ENCODE peak calls at places on chromosomes 5 and 9, in four cellular contexts. E, B, R and V are unnamed samples.

GRCh38 chr5:485113-485942 is 38.9 kb downstream of the SLC9A3 start:
- DNase-seq in B (no peak), R (no peak), E (no peak), V (no peak)

GRCh38 chr5:168165977-168166376 is 125.5 kb upstream of the WWC1 start:
- DNase-seq in E (no peak), B (no peak), R (no peak), V (no peak)

GRCh38 chr5:76684012-76684731 is 31.8 kb upstream of the F2R start:
- DNase-seq in E (no peak), B (no peak), R (no peak), V (no peak)

GRCh38 chr5:34022131-34022705 is 14.4 kb upstream of the AMACR start:
- DNase-seq in E (no peak), R (no peak), B (peak; percentile 71), V (peak; percentile 23)

GRCh38 chr5:134873494-134873893 is 677 bp upstream of the TXNDC15 start:
- DNase-seq in B (no peak), E (no peak), R (no peak), V (no peak)

GRCh38 chr5:119273391-119273839 is 82.4 kb upstream of the TNFAIP8 start:
- DNase-seq in B (no peak), R (no peak), E (no peak), V (no peak)

GRCh38 chr9:78188594-78188993 is 47.3 kb upstream of the CEP78 start:
- DNase-seq in B (no peak), R (no peak), E (no peak), V (no peak)

GRCh38 chr5:37696190-37697021 is 143.4 kb downstream of the GDNF start:
- DNase-seq in E (peak; percentile 55), B (peak; percentile 74), R (no peak), V (no peak)

GRCh38 chr9:111900934-111901612 is 4.5 kb downstream of the UGCG start:
- DNase-seq in B (no peak), E (no peak), R (no peak), V (no peak)

GRCh38 chr5:122908108-122908507 is 62.7 kb downstream of the SNX24 start:
- DNase-seq in R (no peak), B (no peak), E (no peak), V (no peak)
- TF ChIP-seq CTCF in R (no peak), B (no peak), E (no peak), V (no peak)

DNA sequence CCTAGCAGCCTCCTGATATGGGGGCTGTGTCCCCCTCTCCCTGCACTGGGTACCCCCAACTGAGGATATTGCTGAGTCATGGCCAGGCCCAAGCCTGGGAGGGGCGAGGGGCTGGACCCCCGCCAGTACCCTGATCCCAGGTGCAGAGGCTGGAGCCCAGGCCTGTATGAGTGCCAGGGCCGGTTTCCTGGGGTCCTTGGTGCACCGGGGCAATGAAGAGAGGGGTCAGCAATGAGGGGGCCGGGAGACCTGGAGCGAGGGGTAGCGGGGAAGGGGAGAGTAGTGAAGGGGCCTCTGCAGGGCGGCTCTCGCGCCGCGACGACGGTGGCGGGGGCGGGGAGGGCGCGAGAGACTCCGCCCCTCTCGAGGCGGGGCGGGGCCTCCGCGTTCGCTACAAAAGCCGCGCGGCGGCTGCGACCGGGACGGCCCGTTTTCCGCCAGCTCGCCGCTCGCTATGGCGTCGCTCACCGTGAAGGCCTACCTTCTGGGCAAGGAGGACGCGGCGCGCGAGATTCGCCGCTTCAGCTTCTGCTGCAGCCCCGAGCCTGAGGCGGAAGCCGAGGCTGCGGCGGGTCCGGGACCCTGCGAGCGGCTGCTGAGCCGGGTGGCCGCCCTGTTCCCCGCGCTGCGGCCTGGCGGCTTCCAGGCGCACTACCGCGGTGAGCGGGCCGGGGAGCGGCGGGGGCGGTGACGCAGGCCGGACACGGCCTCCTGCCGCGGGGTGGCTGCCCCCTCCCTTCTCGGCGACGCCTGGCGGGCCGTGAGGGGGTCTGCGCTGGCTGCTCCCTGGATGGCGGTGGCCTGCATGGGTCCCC is at the start of gene SQSTM1:
- DNase-seq in B (peak; percentile 82), R (peak; percentile 68), E (peak; percentile 28), V (peak; percentile 90)
- TF ChIP-seq CTCF in B (peak; percentile 4), R (no peak), E (no peak), V (no peak)

GRCh38 chr5:162886717-162887116 is 550.7 kb upstream of the CCNG1 start:
- DNase-seq in R (no peak), B (no peak), E (no peak), V (no peak)
- TF ChIP-seq CTCF in R (no peak), B (no peak), E (no peak), V (no peak)

GRCh38 chr9:131546336-131547084 is 1.2 kb downstream of the PRRT1B start:
- DNase-seq in B (no peak), R (no peak), E (no peak), V (no peak)
- TF ChIP-seq CTCF in B (no peak), R (no peak), E (no peak), V (no peak)